ENCODE peak calls at places on chromosomes 16 and 17, in seven cellular contexts. One of them, this sample, is unnamed.

GRCh38 chr16:10868562-10869469 is 8.2 kb upstream of the CIITA start:
- DNase-seq in endothelial cell of umbilical vein: peak
- DNase-seq in heart right ventricle: peak
- DNase-seq in body of pancreas: peak
- DNase-seq in stomach: no peak
- DNase-seq in breast epithelium: no peak
- DNase-seq in PC-3: no peak
- DNase-seq in this sample: peak

GRCh38 chr17:43791589-43791988 is 11.4 kb downstream of the CFAP97D1 start:
- DNase-seq in heart right ventricle: no peak
- DNase-seq in stomach: no peak
- DNase-seq in body of pancreas: peak
- DNase-seq in endothelial cell of umbilical vein: peak
- DNase-seq in breast epithelium: no peak
- DNase-seq in PC-3: peak
- DNase-seq in this sample: no peak

GRCh38 chr16:75296606-75297005 is 45.2 kb upstream of the BCAR1 start:
- DNase-seq in breast epithelium: no peak
- DNase-seq in stomach: no peak
- DNase-seq in PC-3: no peak
- DNase-seq in endothelial cell of umbilical vein: peak
- DNase-seq in body of pancreas: peak
- DNase-seq in heart right ventricle: peak
- DNase-seq in this sample: no peak

GRCh38 chr17:3527468-3527867 is 30.1 kb downstream of the TRPV3 start:
- DNase-seq in heart right ventricle: no peak
- DNase-seq in breast epithelium: no peak
- DNase-seq in stomach: no peak
- DNase-seq in PC-3: no peak
- DNase-seq in endothelial cell of umbilical vein: no peak
- DNase-seq in body of pancreas: no peak
- DNase-seq in this sample: no peak

GRCh38 chr16:12188674-12189249 is 212.2 kb downstream of the SNX29 start:
- DNase-seq in PC-3: no peak
- DNase-seq in stomach: no peak
- DNase-seq in endothelial cell of umbilical vein: no peak
- DNase-seq in heart right ventricle: no peak
- DNase-seq in body of pancreas: no peak
- DNase-seq in breast epithelium: no peak
- DNase-seq in this sample: peak

GRCh38 chr17:13513039-13513405 is 88.7 kb downstream of the HS3ST3A1 start:
- DNase-seq in stomach: no peak
- DNase-seq in body of pancreas: no peak
- DNase-seq in endothelial cell of umbilical vein: no peak
- DNase-seq in breast epithelium: no peak
- DNase-seq in PC-3: peak
- DNase-seq in heart right ventricle: no peak
- DNase-seq in this sample: no peak

GRCh38 chr17:52410781-52411180 is 252.3 kb upstream of the CA10 start:
- DNase-seq in body of pancreas: no peak
- DNase-seq in endothelial cell of umbilical vein: no peak
- DNase-seq in stomach: no peak
- DNase-seq in breast epithelium: no peak
- DNase-seq in PC-3: peak
- DNase-seq in heart right ventricle: no peak
- DNase-seq in this sample: no peak

GRCh38 chr17:81567191-81567590 is 15.0 kb upstream of the FAAP100 start:
- DNase-seq in endothelial cell of umbilical vein: no peak
- DNase-seq in heart right ventricle: no peak
- DNase-seq in body of pancreas: no peak
- DNase-seq in breast epithelium: no peak
- DNase-seq in PC-3: no peak
- DNase-seq in stomach: no peak
- DNase-seq in this sample: no peak

GRCh38 chr17:48568499-48569259 is 9.5 kb downstream of the HOXB4 start:
- DNase-seq in PC-3: no peak
- DNase-seq in heart right ventricle: no peak
- DNase-seq in endothelial cell of umbilical vein: peak
- DNase-seq in stomach: no peak
- DNase-seq in body of pancreas: no peak
- DNase-seq in breast epithelium: no peak
- DNase-seq in this sample: no peak

GRCh38 chr16:3734084-3734757 is 16.9 kb upstream of the TRAP1 start:
- DNase-seq in body of pancreas: no peak
- DNase-seq in breast epithelium: no peak
- DNase-seq in PC-3: no peak
- DNase-seq in stomach: no peak
- DNase-seq in endothelial cell of umbilical vein: no peak
- DNase-seq in heart right ventricle: no peak
- DNase-seq in this sample: no peak

GRCh38 chr17:78474631-78475146 is 96.2 kb downstream of the PGS1 start:
- DNase-seq in breast epithelium: no peak
- DNase-seq in endothelial cell of umbilical vein: no peak
- DNase-seq in stomach: peak
- DNase-seq in body of pancreas: no peak
- DNase-seq in heart right ventricle: no peak
- DNase-seq in PC-3: no peak
- DNase-seq in this sample: no peak

GRCh38 chr16:79653337-79654000 is 52.9 kb upstream of the MAF start:
- DNase-seq in breast epithelium: no peak
- DNase-seq in PC-3: no peak
- DNase-seq in heart right ventricle: peak
- DNase-seq in stomach: no peak
- DNase-seq in endothelial cell of umbilical vein: no peak
- DNase-seq in body of pancreas: peak
- DNase-seq in this sample: peak

GRCh38 chr17:26731005-26731921 is 562.7 kb upstream of the WSB1 start:
- DNase-seq in stomach: no peak
- DNase-seq in body of pancreas: no peak
- DNase-seq in PC-3: no peak
- DNase-seq in breast epithelium: no peak
- DNase-seq in endothelial cell of umbilical vein: no peak
- DNase-seq in heart right ventricle: no peak
- DNase-seq in this sample: no peak

DNA sequence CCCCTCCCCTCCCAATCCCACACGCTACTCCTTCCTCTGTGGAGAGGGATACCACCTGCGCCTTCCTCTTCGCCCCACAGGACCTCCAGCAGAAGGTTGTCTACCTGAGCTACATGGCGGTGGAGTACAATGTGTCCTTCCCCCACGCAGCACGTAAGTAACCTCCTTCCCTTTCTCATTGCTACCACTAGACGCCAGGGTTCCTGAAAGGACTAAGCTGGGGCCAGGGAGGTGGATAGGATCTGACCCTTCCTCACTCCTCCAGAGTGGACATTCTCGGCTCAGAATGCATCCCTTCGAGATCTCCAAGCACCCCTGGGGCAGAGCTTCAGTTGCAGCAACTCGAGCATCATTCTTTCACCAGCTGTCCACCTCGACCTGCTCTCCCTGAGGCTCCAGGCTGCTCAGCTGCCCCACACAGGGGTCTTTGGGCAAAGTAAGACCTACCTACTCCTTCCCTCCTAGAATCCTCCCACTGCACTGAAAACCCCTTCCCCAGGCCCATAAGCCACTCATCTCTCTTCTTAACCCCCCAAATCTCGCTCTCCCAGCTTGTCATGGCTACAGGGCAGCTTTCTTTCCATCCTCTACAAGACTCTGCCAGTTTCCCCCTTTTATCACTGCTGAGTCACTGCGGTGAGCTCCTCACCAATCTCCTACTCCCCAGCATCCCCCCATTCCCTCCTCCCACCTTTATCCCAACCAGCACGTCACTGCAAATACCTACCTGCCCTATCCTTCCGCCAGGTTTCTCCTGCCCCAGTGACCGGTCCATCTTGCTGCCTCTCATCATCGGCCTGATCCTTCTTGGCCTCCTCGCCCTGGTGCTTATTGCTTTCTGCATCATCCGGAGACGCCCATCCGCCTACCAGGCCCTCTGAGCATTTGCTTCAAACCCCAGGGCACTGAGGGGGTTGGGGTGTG is 1.5 kb downstream of the CD68 start:
- DNase-seq in PC-3: no peak
- DNase-seq in breast epithelium: no peak
- DNase-seq in heart right ventricle: no peak
- DNase-seq in stomach: no peak
- DNase-seq in body of pancreas: no peak
- DNase-seq in endothelial cell of umbilical vein: no peak
- DNase-seq in this sample: no peak
- H3K4me3 ChIP-seq in PC-3: no peak
- H3K4me3 ChIP-seq in breast epithelium: peak
- H3K4me3 ChIP-seq in heart right ventricle: peak
- H3K4me3 ChIP-seq in stomach: peak
- H3K4me3 ChIP-seq in body of pancreas: no peak
- H3K4me3 ChIP-seq in endothelial cell of umbilical vein: no peak
- H3K4me3 ChIP-seq in this sample: no peak

DNA sequence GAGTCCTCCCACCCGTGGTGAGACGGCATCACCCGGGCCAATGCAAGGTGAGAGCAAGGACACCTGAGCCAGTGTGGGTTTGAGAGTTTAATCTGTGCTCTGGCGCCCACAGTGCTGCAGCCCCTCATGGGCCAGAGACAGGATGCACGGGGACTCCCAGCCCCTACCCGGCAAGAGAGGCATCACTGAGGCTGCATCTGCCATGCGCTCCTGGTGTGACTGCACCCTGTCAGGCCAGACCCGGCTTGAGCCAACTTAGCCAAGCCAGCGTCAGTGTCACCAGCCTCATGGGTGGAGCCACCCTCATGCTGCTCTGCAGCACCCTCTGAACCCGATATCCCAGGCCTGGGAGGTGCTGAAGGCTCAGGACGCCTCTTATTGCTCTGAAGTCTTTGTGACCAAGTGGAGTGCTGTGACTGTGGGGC is 1.3 kb upstream of the BRICD5 start:
- DNase-seq in endothelial cell of umbilical vein: no peak
- DNase-seq in PC-3: no peak
- DNase-seq in heart right ventricle: no peak
- DNase-seq in breast epithelium: no peak
- DNase-seq in stomach: no peak
- DNase-seq in body of pancreas: no peak
- DNase-seq in this sample: no peak
- H3K27ac ChIP-seq in endothelial cell of umbilical vein: no peak
- H3K27ac ChIP-seq in PC-3: no peak
- H3K27ac ChIP-seq in heart right ventricle: peak
- H3K27ac ChIP-seq in breast epithelium: peak
- H3K27ac ChIP-seq in stomach: no peak
- H3K27ac ChIP-seq in body of pancreas: peak
- H3K27ac ChIP-seq in this sample: no peak

GRCh38 chr17:79679631-79680340 is 51.0 kb upstream of the ENPP7 start:
- DNase-seq in body of pancreas: no peak
- DNase-seq in breast epithelium: no peak
- DNase-seq in PC-3: no peak
- DNase-seq in endothelial cell of umbilical vein: no peak
- DNase-seq in stomach: no peak
- DNase-seq in heart right ventricle: no peak
- DNase-seq in this sample: no peak
- H3K4me3 ChIP-seq in body of pancreas: no peak
- H3K4me3 ChIP-seq in breast epithelium: no peak
- H3K4me3 ChIP-seq in PC-3: no peak
- H3K4me3 ChIP-seq in endothelial cell of umbilical vein: no peak
- H3K4me3 ChIP-seq in stomach: no peak
- H3K4me3 ChIP-seq in heart right ventricle: no peak
- H3K4me3 ChIP-seq in this sample: no peak

GRCh38 chr17:29648005-29648404 is 25.3 kb upstream of the CORO6 start:
- DNase-seq in PC-3: no peak
- DNase-seq in stomach: no peak
- DNase-seq in body of pancreas: no peak
- DNase-seq in heart right ventricle: no peak
- DNase-seq in endothelial cell of umbilical vein: no peak
- DNase-seq in breast epithelium: no peak
- DNase-seq in this sample: no peak

GRCh38 chr17:29653995-29654714 is 31.4 kb upstream of the CORO6 start:
- DNase-seq in endothelial cell of umbilical vein: no peak
- DNase-seq in heart right ventricle: no peak
- DNase-seq in stomach: no peak
- DNase-seq in breast epithelium: no peak
- DNase-seq in PC-3: no peak
- DNase-seq in body of pancreas: no peak
- DNase-seq in this sample: no peak

GRCh38 chr17:29649359-29649758 is 26.6 kb upstream of the CORO6 start:
- DNase-seq in stomach: no peak
- DNase-seq in PC-3: no peak
- DNase-seq in heart right ventricle: no peak
- DNase-seq in breast epithelium: no peak
- DNase-seq in body of pancreas: no peak
- DNase-seq in endothelial cell of umbilical vein: no peak
- DNase-seq in this sample: no peak

GRCh38 chr17:29645516-29646051 is 22.9 kb upstream of the CORO6 start:
- DNase-seq in stomach: peak
- DNase-seq in heart right ventricle: peak
- DNase-seq in body of pancreas: peak
- DNase-seq in endothelial cell of umbilical vein: peak
- DNase-seq in PC-3: no peak
- DNase-seq in breast epithelium: peak
- DNase-seq in this sample: peak

GRCh38 chr17:29650407-29650806 is 27.7 kb upstream of the CORO6 start:
- DNase-seq in PC-3: no peak
- DNase-seq in body of pancreas: no peak
- DNase-seq in heart right ventricle: no peak
- DNase-seq in stomach: no peak
- DNase-seq in breast epithelium: no peak
- DNase-seq in endothelial cell of umbilical vein: no peak
- DNase-seq in this sample: no peak
- H3K27ac ChIP-seq in PC-3: no peak
- H3K27ac ChIP-seq in body of pancreas: no peak
- H3K27ac ChIP-seq in heart right ventricle: peak
- H3K27ac ChIP-seq in stomach: no peak
- H3K27ac ChIP-seq in breast epithelium: no peak
- H3K27ac ChIP-seq in endothelial cell of umbilical vein: no peak
- H3K27ac ChIP-seq in this sample: no peak

GRCh38 chr16:73036074-73036826 is 11.7 kb downstream of the ZFHX3 start:
- DNase-seq in breast epithelium: no peak
- DNase-seq in PC-3: no peak
- DNase-seq in body of pancreas: no peak
- DNase-seq in heart right ventricle: no peak
- DNase-seq in stomach: no peak
- DNase-seq in endothelial cell of umbilical vein: no peak
- DNase-seq in this sample: no peak
- H3K4me3 ChIP-seq in breast epithelium: peak
- H3K4me3 ChIP-seq in PC-3: no peak
- H3K4me3 ChIP-seq in body of pancreas: no peak
- H3K4me3 ChIP-seq in heart right ventricle: no peak
- H3K4me3 ChIP-seq in stomach: no peak
- H3K4me3 ChIP-seq in endothelial cell of umbilical vein: no peak
- H3K4me3 ChIP-seq in this sample: no peak

DNA sequence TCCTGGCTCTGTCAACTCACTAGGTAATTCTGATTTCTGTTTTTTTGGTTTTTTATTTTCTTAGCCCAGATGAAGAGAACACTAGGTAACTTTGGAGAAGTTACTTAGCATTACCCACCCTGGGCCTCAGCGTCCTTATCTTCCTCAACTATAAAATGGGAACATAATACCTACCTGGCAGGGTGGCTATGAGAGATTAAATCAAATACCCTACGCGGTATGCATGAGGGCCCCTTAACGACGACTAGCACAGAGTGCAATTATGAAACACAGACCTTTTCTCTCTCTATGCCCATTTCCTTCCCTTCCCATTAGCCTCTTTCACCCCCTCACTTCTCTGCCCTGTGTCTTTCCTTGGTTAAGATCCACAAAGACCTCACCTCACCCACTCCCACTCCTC is 11.1 kb downstream of the XPO6 start:
- DNase-seq in stomach: no peak
- DNase-seq in heart right ventricle: no peak
- DNase-seq in PC-3: no peak
- DNase-seq in body of pancreas: no peak
- DNase-seq in endothelial cell of umbilical vein: no peak
- DNase-seq in breast epithelium: no peak
- DNase-seq in this sample: no peak
- H3K27ac ChIP-seq in stomach: no peak
- H3K27ac ChIP-seq in heart right ventricle: no peak
- H3K27ac ChIP-seq in PC-3: no peak
- H3K27ac ChIP-seq in body of pancreas: no peak
- H3K27ac ChIP-seq in endothelial cell of umbilical vein: no peak
- H3K27ac ChIP-seq in breast epithelium: no peak
- H3K27ac ChIP-seq in this sample: no peak

This sample was measured in colonic mucosa.